ENCODE peak calls at places on chromosomes 4 and X, in ten cellular contexts. I is T follicular helper cell; U is left lobe of liver; G is NB4; S is SW 1271; E is fibroblast of the aortic adventitia; A is stimulated activated naive B cell treated with anti-CD40 and anti-IgM and Interleukin-4, amounts not matched to agents 10 μg/mL and 1 μg/mL and 100 μg/mL, for 72 hours; O is ovary; B is lung; Q is endothelial cell. K is an unnamed sample.

GRCh38 chrX:8879750-8880149 is 78.6 kb upstream of the FAM9A start:
- DNase-seq in I (peak; percentile 6), U (no peak), G (peak; percentile 36), S (no peak), E (peak; percentile 2), A (no peak), O (no peak), B (no peak), Q (peak; percentile 26), K (no peak)

GRCh38 chrX:56281789-56282188 is 49.6 kb downstream of the KLF8 start:
- DNase-seq in I (peak; percentile 1), U (no peak), G (peak; percentile 28), S (no peak), E (peak; percentile 38), A (no peak), O (no peak), B (no peak), Q (peak; percentile 3), K (no peak)

GRCh38 chrX:39629001-39629400 is 468.8 kb downstream of the BCOR start:
- DNase-seq in I (no peak), U (no peak), G (no peak), S (no peak), E (no peak), A (no peak), O (no peak), B (no peak), Q (no peak), K (no peak)

GRCh38 chr4:1058997-1059665 is 47.7 kb downstream of the FGFRL1 start:
- DNase-seq in I (no peak), U (no peak), G (no peak), S (no peak), E (no peak), A (no peak), O (no peak), B (no peak), Q (no peak), K (no peak)

GRCh38 chr4:25702848-25703247 is 47.2 kb downstream of the SLC34A2 start:
- DNase-seq in I (no peak), U (no peak), G (peak; percentile 7), S (no peak), E (peak; percentile 89), A (no peak), O (no peak), B (no peak), Q (no peak), K (no peak)

GRCh38 chr4:145083891-145084640 is 13.9 kb downstream of the ANAPC10 start:
- DNase-seq in I (no peak), U (no peak), G (no peak), S (no peak), E (no peak), A (no peak), O (no peak), B (no peak), Q (no peak), K (no peak)

GRCh38 chrX:15416133-15416993 is 32.1 kb upstream of the VEGFD start:
- DNase-seq in I (no peak), U (no peak), G (no peak), S (no peak), E (no peak), A (no peak), O (no peak), B (no peak), Q (no peak), K (no peak)

GRCh38 chr4:48112017-48112667 is 21.9 kb downstream of the TXK start:
- DNase-seq in I (no peak), U (no peak), G (no peak), S (no peak), E (peak; percentile 20), A (no peak), O (no peak), B (no peak), Q (no peak), K (no peak)

GRCh38 chr4:3339566-3339965 is 46.7 kb downstream of the RGS12 start:
- DNase-seq in I (no peak), U (no peak), G (no peak), S (no peak), E (no peak), A (no peak), O (no peak), B (no peak), Q (no peak), K (peak; percentile 27)

GRCh38 chrX:119495734-119496520 is 27.7 kb downstream of the SLC25A5 start:
- DNase-seq in I (no peak), U (no peak), G (no peak), S (no peak), E (no peak), A (no peak), O (no peak), B (no peak), Q (no peak), K (no peak)

GRCh38 chr4:128163177-128164117 is 102.3 kb downstream of the LARP1B start:
- DNase-seq in I (no peak), U (no peak), G (no peak), S (peak; percentile 71), E (peak; percentile 65), A (no peak), O (no peak), B (no peak), Q (no peak), K (no peak)

GRCh38 chrX:38672646-38673045 is 111.3 kb downstream of the TSPAN7 start:
- DNase-seq in I (no peak), U (no peak), G (no peak), S (no peak), E (no peak), A (no peak), O (no peak), B (no peak), Q (no peak), K (no peak)

GRCh38 chr4:19711871-19712270 is 539.8 kb upstream of the SLIT2 start:
- DNase-seq in I (no peak), U (no peak), G (no peak), S (peak; percentile 4), E (peak; percentile 43), A (no peak), O (no peak), B (no peak), Q (no peak), K (no peak)

GRCh38 chrX:114152130-114152529 is 431.8 kb upstream of the HTR2C start:
- DNase-seq in I (no peak), U (no peak), G (peak; percentile 26), S (peak; percentile 9), E (peak; percentile 2), A (no peak), O (no peak), B (no peak), Q (no peak), K (no peak)

GRCh38 chr4:92483341-92483740 is 179.6 kb downstream of the GRID2 start:
- DNase-seq in I (no peak), U (no peak), G (no peak), S (no peak), E (no peak), A (no peak), O (no peak), B (no peak), Q (no peak), K (no peak)

GRCh38 chr4:104064650-104065577 is 345.1 kb upstream of the TACR3 start:
- DNase-seq in I (no peak), U (peak; percentile 64), G (peak; percentile 51), S (no peak), E (peak; percentile 0), A (no peak), O (peak; percentile 22), B (peak; percentile 30), Q (peak; percentile 65), K (no peak)

GRCh38 chrX:69077895-69078455 is 87.3 kb downstream of the PJA1 start:
- DNase-seq in I (no peak), U (no peak), G (no peak), S (no peak), E (no peak), A (no peak), O (no peak), B (no peak), Q (no peak), K (no peak)

GRCh38 chr4:138200236-138200590 is 41.9 kb downstream of the SLC7A11 start:
- DNase-seq in I (no peak), U (no peak), G (no peak), S (no peak), E (no peak), A (no peak), O (no peak), B (no peak), Q (no peak), K (no peak)

GRCh38 chrX:150863191-150863590 is 35.3 kb downstream of the CD99L2 start:
- DNase-seq in I (no peak), U (no peak), G (no peak), S (no peak), E (no peak), A (no peak), O (no peak), B (no peak), Q (no peak), K (no peak)

GRCh38 chrX:134604701-134605271 is 53.5 kb downstream of the PLAC1 start:
- DNase-seq in I (no peak), U (no peak), G (no peak), S (no peak), E (peak; percentile 74), A (no peak), O (peak; percentile 53), B (peak; percentile 61), Q (no peak), K (no peak)

GRCh38 chrX:88202149-88202548 is 544.9 kb upstream of the CPXCR1 start:
- DNase-seq in I (no peak), U (no peak), G (no peak), S (no peak), E (no peak), A (no peak), O (no peak), B (no peak), Q (no peak), K (no peak)

GRCh38 chrX:35562395-35562794 is 235.7 kb upstream of the MAGEB16 start:
- DNase-seq in I (no peak), U (no peak), G (no peak), S (no peak), E (no peak), A (no peak), O (no peak), B (no peak), Q (no peak), K (no peak)

GRCh38 chr4:6342530-6343293 is 73.1 kb downstream of the WFS1 start:
- DNase-seq in I (no peak), U (no peak), G (no peak), S (no peak), E (no peak), A (no peak), O (no peak), B (no peak), Q (no peak), K (no peak)

GRCh38 chr4:149706942-149707341 is 108.7 kb downstream of the IQCM start:
- DNase-seq in I (no peak), U (no peak), G (no peak), S (no peak), E (peak; percentile 22), A (no peak), O (no peak), B (no peak), Q (no peak), K (no peak)

GRCh38 chrX:13689519-13690211 is 737 bp downstream of the RAB9A start:
- DNase-seq in I (no peak), U (no peak), G (peak; percentile 60), S (no peak), E (peak; percentile 63), A (no peak), O (no peak), B (no peak), Q (no peak), K (no peak)

GRCh38 chr4:15586046-15586445 is 69.1 kb downstream of the FBXL5 start:
- DNase-seq in I (no peak), U (no peak), G (no peak), S (no peak), E (no peak), A (no peak), O (no peak), B (no peak), Q (no peak), K (no peak)

K was measured in vagina.